ENCODE peak calls at places on chromosomes 7 and 10, in eight cellular contexts. One of them, this sample, is unnamed.

GRCh38 chr7:52080493-52080892 is 763.9 kb upstream of the COBL start:
- DNase-seq in tibial nerve: no peak
- DNase-seq in astrocyte: no peak
- DNase-seq in CD8-positive, alpha-beta T cell: no peak
- DNase-seq in body of pancreas: no peak
- DNase-seq in fibroblast of lung: no peak
- DNase-seq in tibial artery: no peak
- DNase-seq in thyroid gland: no peak
- DNase-seq in this sample: no peak

GRCh38 chr10:129048513-129048912 is 418.5 kb upstream of the MGMT start:
- DNase-seq in tibial nerve: no peak
- DNase-seq in astrocyte: no peak
- DNase-seq in CD8-positive, alpha-beta T cell: no peak
- DNase-seq in body of pancreas: no peak
- DNase-seq in fibroblast of lung: no peak
- DNase-seq in tibial artery: no peak
- DNase-seq in thyroid gland: no peak
- DNase-seq in this sample: peak; percentile 9

GRCh38 chr7:11584406-11585031 is 247.5 kb downstream of the THSD7A start:
- DNase-seq in tibial nerve: no peak
- DNase-seq in astrocyte: no peak
- DNase-seq in CD8-positive, alpha-beta T cell: no peak
- DNase-seq in body of pancreas: no peak
- DNase-seq in fibroblast of lung: no peak
- DNase-seq in tibial artery: no peak
- DNase-seq in thyroid gland: no peak
- DNase-seq in this sample: no peak

GRCh38 chr7:147540743-147541142 is 1049.8 kb upstream of the C7orf33 start:
- DNase-seq in tibial nerve: no peak
- DNase-seq in astrocyte: no peak
- DNase-seq in CD8-positive, alpha-beta T cell: no peak
- DNase-seq in body of pancreas: no peak
- DNase-seq in fibroblast of lung: no peak
- DNase-seq in tibial artery: no peak
- DNase-seq in thyroid gland: no peak
- DNase-seq in this sample: no peak

GRCh38 chr10:68082815-68083395 is 7.8 kb upstream of the HERC4 start:
- DNase-seq in tibial nerve: no peak
- DNase-seq in astrocyte: no peak
- DNase-seq in CD8-positive, alpha-beta T cell: no peak
- DNase-seq in body of pancreas: no peak
- DNase-seq in fibroblast of lung: peak; percentile 41
- DNase-seq in tibial artery: no peak
- DNase-seq in thyroid gland: no peak
- DNase-seq in this sample: no peak

GRCh38 chr7:38542156-38542555 is 89.0 kb downstream of the AMPH start:
- DNase-seq in tibial nerve: no peak
- DNase-seq in astrocyte: peak; percentile 6
- DNase-seq in CD8-positive, alpha-beta T cell: no peak
- DNase-seq in body of pancreas: no peak
- DNase-seq in fibroblast of lung: peak; percentile 16
- DNase-seq in tibial artery: no peak
- DNase-seq in thyroid gland: no peak
- DNase-seq in this sample: no peak

GRCh38 chr10:116732546-116732945 is 9.8 kb downstream of the HSPA12A start:
- DNase-seq in tibial nerve: no peak
- DNase-seq in astrocyte: peak; percentile 62
- DNase-seq in CD8-positive, alpha-beta T cell: no peak
- DNase-seq in body of pancreas: no peak
- DNase-seq in fibroblast of lung: peak; percentile 75
- DNase-seq in tibial artery: no peak
- DNase-seq in thyroid gland: no peak
- DNase-seq in this sample: no peak

GRCh38 chr7:69814421-69814962 is 216.2 kb downstream of the AUTS2 start:
- DNase-seq in tibial nerve: no peak
- DNase-seq in astrocyte: peak; percentile 73
- DNase-seq in CD8-positive, alpha-beta T cell: no peak
- DNase-seq in body of pancreas: no peak
- DNase-seq in fibroblast of lung: peak; percentile 82
- DNase-seq in tibial artery: no peak
- DNase-seq in thyroid gland: no peak
- DNase-seq in this sample: no peak

GRCh38 chr7:104653870-104654401 is 325.5 kb downstream of the LHFPL3 start:
- DNase-seq in tibial nerve: no peak
- DNase-seq in astrocyte: no peak
- DNase-seq in CD8-positive, alpha-beta T cell: no peak
- DNase-seq in body of pancreas: no peak
- DNase-seq in fibroblast of lung: peak; percentile 2
- DNase-seq in tibial artery: no peak
- DNase-seq in thyroid gland: no peak
- DNase-seq in this sample: no peak

GRCh38 chr10:97782455-97783228 is 10.8 kb upstream of the SFRP5 start:
- DNase-seq in tibial nerve: no peak
- DNase-seq in astrocyte: no peak
- DNase-seq in CD8-positive, alpha-beta T cell: no peak
- DNase-seq in body of pancreas: peak; percentile 91
- DNase-seq in fibroblast of lung: no peak
- DNase-seq in tibial artery: no peak
- DNase-seq in thyroid gland: peak; percentile 50
- DNase-seq in this sample: no peak

GRCh38 chr7:26988975-26989374 is 106.8 kb downstream of the HOXA1 start:
- DNase-seq in tibial nerve: no peak
- DNase-seq in astrocyte: no peak
- DNase-seq in CD8-positive, alpha-beta T cell: no peak
- DNase-seq in body of pancreas: no peak
- DNase-seq in fibroblast of lung: no peak
- DNase-seq in tibial artery: no peak
- DNase-seq in thyroid gland: no peak
- DNase-seq in this sample: no peak

GRCh38 chr10:5665380-5666323 is 743 bp downstream of the ASB13 start:
- DNase-seq in tibial nerve: no peak
- DNase-seq in astrocyte: no peak
- DNase-seq in CD8-positive, alpha-beta T cell: no peak
- DNase-seq in body of pancreas: peak; percentile 44
- DNase-seq in fibroblast of lung: peak; percentile 19
- DNase-seq in tibial artery: no peak
- DNase-seq in thyroid gland: peak; percentile 54
- DNase-seq in this sample: no peak

GRCh38 chr10:102796407-102797176 is 40.6 kb downstream of the CYP17A1 start:
- DNase-seq in tibial nerve: peak; percentile 85
- DNase-seq in astrocyte: peak; percentile 37
- DNase-seq in CD8-positive, alpha-beta T cell: peak; percentile 66
- DNase-seq in body of pancreas: peak; percentile 72
- DNase-seq in fibroblast of lung: peak; percentile 52
- DNase-seq in tibial artery: peak; percentile 92
- DNase-seq in thyroid gland: peak; percentile 82
- DNase-seq in this sample: no peak

GRCh38 chr10:131456411-131456810 is 144.9 kb upstream of the TCERG1L start:
- DNase-seq in tibial nerve: no peak
- DNase-seq in astrocyte: no peak
- DNase-seq in CD8-positive, alpha-beta T cell: no peak
- DNase-seq in body of pancreas: no peak
- DNase-seq in fibroblast of lung: no peak
- DNase-seq in tibial artery: no peak
- DNase-seq in thyroid gland: no peak
- DNase-seq in this sample: no peak

GRCh38 chr7:24462117-24462516 is 111.1 kb upstream of the PALS2 start:
- DNase-seq in tibial nerve: no peak
- DNase-seq in astrocyte: no peak
- DNase-seq in CD8-positive, alpha-beta T cell: no peak
- DNase-seq in body of pancreas: no peak
- DNase-seq in fibroblast of lung: no peak
- DNase-seq in tibial artery: no peak
- DNase-seq in thyroid gland: no peak
- DNase-seq in this sample: no peak

GRCh38 chr10:43944742-43945730 is 296.4 kb upstream of the ZNF32 start:
- DNase-seq in tibial nerve: peak; percentile 1
- DNase-seq in astrocyte: no peak
- DNase-seq in CD8-positive, alpha-beta T cell: peak; percentile 38
- DNase-seq in body of pancreas: no peak
- DNase-seq in fibroblast of lung: no peak
- DNase-seq in tibial artery: no peak
- DNase-seq in thyroid gland: no peak
- DNase-seq in this sample: no peak

GRCh38 chr7:1274121-1274875 is 41.6 kb downstream of the UNCX start:
- DNase-seq in tibial nerve: no peak
- DNase-seq in astrocyte: no peak
- DNase-seq in CD8-positive, alpha-beta T cell: no peak
- DNase-seq in body of pancreas: no peak
- DNase-seq in fibroblast of lung: no peak
- DNase-seq in tibial artery: no peak
- DNase-seq in thyroid gland: no peak
- DNase-seq in this sample: no peak

GRCh38 chr10:110003524-110003885 is 4.3 kb upstream of the ADD3 start:
- DNase-seq in tibial nerve: no peak
- DNase-seq in astrocyte: no peak
- DNase-seq in CD8-positive, alpha-beta T cell: no peak
- DNase-seq in body of pancreas: no peak
- DNase-seq in fibroblast of lung: no peak
- DNase-seq in tibial artery: no peak
- DNase-seq in thyroid gland: no peak
- DNase-seq in this sample: no peak

GRCh38 chr10:16297652-16298051 is 139.2 kb upstream of the PTER start:
- DNase-seq in tibial nerve: no peak
- DNase-seq in astrocyte: no peak
- DNase-seq in CD8-positive, alpha-beta T cell: no peak
- DNase-seq in body of pancreas: no peak
- DNase-seq in fibroblast of lung: no peak
- DNase-seq in tibial artery: no peak
- DNase-seq in thyroid gland: no peak
- DNase-seq in this sample: no peak
- H3K4me3 ChIP-seq in tibial nerve: no peak overlapping the region
- H3K4me3 ChIP-seq in astrocyte: no peak overlapping the region
- H3K4me3 ChIP-seq in CD8-positive, alpha-beta T cell: no peak overlapping the region
- H3K4me3 ChIP-seq in body of pancreas: no peak overlapping the region
- H3K4me3 ChIP-seq in fibroblast of lung: no peak overlapping the region
- H3K4me3 ChIP-seq in tibial artery: no peak overlapping the region
- H3K4me3 ChIP-seq in thyroid gland: no peak overlapping the region
- H3K4me3 ChIP-seq in this sample: no peak overlapping the region

DNA sequence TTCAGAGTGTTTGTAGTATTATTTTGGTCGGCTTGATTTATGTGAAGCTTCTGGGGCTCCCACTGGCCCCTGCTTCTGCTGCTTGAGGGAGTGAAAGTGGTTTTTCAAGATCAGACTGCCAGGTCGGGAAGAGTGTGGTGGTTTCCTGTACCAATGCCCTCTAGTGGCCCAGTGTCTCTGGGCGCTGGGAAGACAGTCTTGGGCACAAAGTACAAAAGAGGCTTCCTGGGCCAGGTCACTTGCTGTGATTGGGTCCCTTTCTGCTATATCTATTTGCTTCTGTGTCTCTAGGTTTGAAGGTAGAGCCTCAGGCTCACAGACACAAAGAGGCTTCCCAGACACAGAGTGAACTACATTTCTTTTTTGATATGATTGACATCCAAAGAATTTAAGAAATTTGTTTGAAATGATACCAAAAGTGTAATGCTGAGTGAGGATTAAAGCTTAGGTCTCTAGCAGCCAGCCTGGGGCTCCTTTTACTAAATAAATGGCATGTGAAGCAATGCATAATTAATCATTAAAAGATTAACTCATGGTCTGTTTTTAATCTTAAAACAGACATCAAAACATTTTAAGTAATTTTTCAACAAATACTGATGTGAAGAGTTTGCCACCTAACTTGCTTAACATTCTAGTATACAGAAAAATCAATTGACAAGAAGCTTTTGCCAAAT is 36.3 kb downstream of the ABCB1 start:
- DNase-seq in tibial nerve: no peak
- DNase-seq in astrocyte: no peak
- DNase-seq in CD8-positive, alpha-beta T cell: peak; percentile 59
- DNase-seq in body of pancreas: peak; percentile 60
- DNase-seq in fibroblast of lung: peak; percentile 17
- DNase-seq in tibial artery: no peak
- DNase-seq in thyroid gland: peak; percentile 6
- DNase-seq in this sample: no peak
- TF ChIP-seq CTCF in tibial nerve: peak; percentile 10
- TF ChIP-seq CTCF in astrocyte: peak; percentile 20
- TF ChIP-seq CTCF in CD8-positive, alpha-beta T cell: peak; percentile 22
- TF ChIP-seq CTCF in body of pancreas: peak; percentile 43
- TF ChIP-seq CTCF in fibroblast of lung: peak; percentile 40
- TF ChIP-seq CTCF in tibial artery: no peak
- TF ChIP-seq CTCF in thyroid gland: no peak
- TF ChIP-seq CTCF in this sample: peak; percentile 81

GRCh38 chr7:99498546-99498944 is 1.5 kb downstream of the ZNF394 start:
- DNase-seq in tibial nerve: no peak
- DNase-seq in astrocyte: no peak
- DNase-seq in CD8-positive, alpha-beta T cell: no peak
- DNase-seq in body of pancreas: no peak
- DNase-seq in fibroblast of lung: no peak
- DNase-seq in tibial artery: no peak
- DNase-seq in thyroid gland: no peak
- DNase-seq in this sample: no peak
- H3K36me3 ChIP-seq in tibial nerve: peaks cover 51% of the 10 kb centered on the region
- H3K36me3 ChIP-seq in astrocyte: peaks cover 10% of the 10 kb centered on the region
- H3K36me3 ChIP-seq in CD8-positive, alpha-beta T cell: peaks cover 14% of the 10 kb centered on the region
- H3K36me3 ChIP-seq in body of pancreas: peaks cover 7% of the 10 kb centered on the region
- H3K36me3 ChIP-seq in fibroblast of lung: peaks cover 15% of the 10 kb centered on the region
- H3K36me3 ChIP-seq in tibial artery: peaks cover 50% of the 10 kb centered on the region
- H3K36me3 ChIP-seq in thyroid gland: peaks cover 26% of the 10 kb centered on the region
- H3K36me3 ChIP-seq in this sample: peaks cover 2% of the 10 kb centered on the region

GRCh38 chr10:99981581-99982199 is 28.1 kb downstream of the DNMBP start:
- DNase-seq in tibial nerve: no peak
- DNase-seq in astrocyte: no peak
- DNase-seq in CD8-positive, alpha-beta T cell: no peak
- DNase-seq in body of pancreas: peak; percentile 18
- DNase-seq in fibroblast of lung: no peak
- DNase-seq in tibial artery: no peak
- DNase-seq in thyroid gland: no peak
- DNase-seq in this sample: no peak

GRCh38 chr10:99983280-99983988 is 26.3 kb downstream of the DNMBP start:
- DNase-seq in tibial nerve: peak; percentile 41
- DNase-seq in astrocyte: peak; percentile 44
- DNase-seq in CD8-positive, alpha-beta T cell: no peak
- DNase-seq in body of pancreas: no peak
- DNase-seq in fibroblast of lung: peak; percentile 57
- DNase-seq in tibial artery: peak; percentile 47
- DNase-seq in thyroid gland: no peak
- DNase-seq in this sample: no peak

GRCh38 chr10:99984201-99984600 is 25.5 kb downstream of the DNMBP start:
- DNase-seq in tibial nerve: no peak
- DNase-seq in astrocyte: peak; percentile 45
- DNase-seq in CD8-positive, alpha-beta T cell: no peak
- DNase-seq in body of pancreas: no peak
- DNase-seq in fibroblast of lung: peak; percentile 55
- DNase-seq in tibial artery: no peak
- DNase-seq in thyroid gland: no peak
- DNase-seq in this sample: no peak

GRCh38 chr10:99982728-99983127 is 27.0 kb downstream of the DNMBP start:
- DNase-seq in tibial nerve: no peak
- DNase-seq in astrocyte: no peak
- DNase-seq in CD8-positive, alpha-beta T cell: no peak
- DNase-seq in body of pancreas: no peak
- DNase-seq in fibroblast of lung: no peak
- DNase-seq in tibial artery: no peak
- DNase-seq in thyroid gland: no peak
- DNase-seq in this sample: no peak

DNA sequence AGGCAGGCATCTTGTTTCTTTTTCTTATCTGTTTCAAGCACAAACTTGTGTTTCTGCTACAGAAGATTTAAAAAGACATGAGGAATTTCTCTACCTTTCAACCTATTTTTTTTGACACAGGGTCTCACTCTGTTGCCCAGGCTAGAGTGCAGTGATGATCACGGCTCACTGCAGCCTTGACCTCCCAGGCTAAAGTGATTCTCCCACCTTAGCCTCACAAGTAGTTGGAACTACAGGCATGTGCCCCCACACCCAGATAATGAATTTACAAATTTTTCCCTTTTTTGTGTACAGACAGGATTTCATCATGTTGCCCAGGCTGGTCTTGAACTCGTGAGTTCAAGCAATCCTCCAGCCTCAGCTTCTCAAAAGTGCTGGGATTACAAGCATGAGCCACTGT is 25.1 kb downstream of the DNMBP start:
- DNase-seq in tibial nerve: no peak
- DNase-seq in astrocyte: no peak
- DNase-seq in CD8-positive, alpha-beta T cell: no peak
- DNase-seq in body of pancreas: no peak
- DNase-seq in fibroblast of lung: no peak
- DNase-seq in tibial artery: no peak
- DNase-seq in thyroid gland: no peak
- DNase-seq in this sample: no peak
- H3K4me3 ChIP-seq in tibial nerve: no peak overlapping the region
- H3K4me3 ChIP-seq in astrocyte: no peak overlapping the region
- H3K4me3 ChIP-seq in CD8-positive, alpha-beta T cell: no peak overlapping the region
- H3K4me3 ChIP-seq in body of pancreas: no peak overlapping the region
- H3K4me3 ChIP-seq in fibroblast of lung: peak overlapping the region; percentile 20
- H3K4me3 ChIP-seq in tibial artery: no peak overlapping the region
- H3K4me3 ChIP-seq in thyroid gland: no peak overlapping the region
- H3K4me3 ChIP-seq in this sample: no peak overlapping the region